ENCODE peak calls at places on chromosomes 4 and X, in ten cellular contexts. One of them, this sample, is unnamed.

GRCh38 chr4:94406668-94407437 is 44.9 kb upstream of the PDLIM5 start:
- DNase-seq in astrocyte: peak; percentile 65
- DNase-seq in colonic mucosa: peak; percentile 79
- DNase-seq in foreskin fibroblast: peak; percentile 65
- DNase-seq in pancreas: peak; percentile 57
- DNase-seq in neuronal stem cell: peak; percentile 61
- DNase-seq in lower leg skin: peak; percentile 81
- DNase-seq in tibial artery: peak; percentile 81
- DNase-seq in Peyer's patch: no peak
- DNase-seq in effector memory CD4-positive, alpha-beta T cell: peak; percentile 9
- DNase-seq in this sample: no peak

GRCh38 chrX:8743126-8743732 is 11.3 kb upstream of the ANOS1 start:
- DNase-seq in astrocyte: no peak
- DNase-seq in colonic mucosa: peak; percentile 68
- DNase-seq in foreskin fibroblast: no peak
- DNase-seq in pancreas: peak; percentile 70
- DNase-seq in neuronal stem cell: no peak
- DNase-seq in lower leg skin: no peak
- DNase-seq in tibial artery: peak; percentile 42
- DNase-seq in Peyer's patch: peak; percentile 53
- DNase-seq in effector memory CD4-positive, alpha-beta T cell: peak; percentile 27
- DNase-seq in this sample: no peak

GRCh38 chr4:57639566-57640328 is 529.6 kb upstream of the IGFBP7 start:
- DNase-seq in astrocyte: no peak
- DNase-seq in colonic mucosa: peak; percentile 27
- DNase-seq in foreskin fibroblast: no peak
- DNase-seq in pancreas: no peak
- DNase-seq in neuronal stem cell: no peak
- DNase-seq in lower leg skin: no peak
- DNase-seq in tibial artery: no peak
- DNase-seq in Peyer's patch: no peak
- DNase-seq in effector memory CD4-positive, alpha-beta T cell: no peak
- DNase-seq in this sample: no peak

GRCh38 chr4:152815078-152815477 is 35.3 kb downstream of the ARFIP1 start:
- DNase-seq in astrocyte: no peak
- DNase-seq in colonic mucosa: no peak
- DNase-seq in foreskin fibroblast: peak; percentile 46
- DNase-seq in pancreas: no peak
- DNase-seq in neuronal stem cell: no peak
- DNase-seq in lower leg skin: no peak
- DNase-seq in tibial artery: no peak
- DNase-seq in Peyer's patch: no peak
- DNase-seq in effector memory CD4-positive, alpha-beta T cell: no peak
- DNase-seq in this sample: no peak

GRCh38 chr4:82461710-82462109 is 31.3 kb downstream of the ENOPH1 start:
- DNase-seq in astrocyte: no peak
- DNase-seq in colonic mucosa: no peak
- DNase-seq in foreskin fibroblast: no peak
- DNase-seq in pancreas: no peak
- DNase-seq in neuronal stem cell: no peak
- DNase-seq in lower leg skin: no peak
- DNase-seq in tibial artery: no peak
- DNase-seq in Peyer's patch: no peak
- DNase-seq in effector memory CD4-positive, alpha-beta T cell: no peak
- DNase-seq in this sample: no peak

GRCh38 chr4:172393220-172393619 is 580.0 kb downstream of the GALNTL6 start:
- DNase-seq in astrocyte: no peak
- DNase-seq in colonic mucosa: no peak
- DNase-seq in foreskin fibroblast: no peak
- DNase-seq in pancreas: no peak
- DNase-seq in neuronal stem cell: no peak
- DNase-seq in lower leg skin: no peak
- DNase-seq in tibial artery: no peak
- DNase-seq in Peyer's patch: no peak
- DNase-seq in effector memory CD4-positive, alpha-beta T cell: no peak
- DNase-seq in this sample: no peak

GRCh38 chr4:182470215-182470614 is 227.0 kb downstream of the TENM3 start:
- DNase-seq in astrocyte: no peak
- DNase-seq in colonic mucosa: no peak
- DNase-seq in foreskin fibroblast: no peak
- DNase-seq in pancreas: no peak
- DNase-seq in neuronal stem cell: no peak
- DNase-seq in lower leg skin: no peak
- DNase-seq in tibial artery: no peak
- DNase-seq in Peyer's patch: no peak
- DNase-seq in effector memory CD4-positive, alpha-beta T cell: no peak
- DNase-seq in this sample: no peak

GRCh38 chr4:11548529-11549176 is 120.0 kb upstream of the HS3ST1 start:
- DNase-seq in astrocyte: peak; percentile 37
- DNase-seq in colonic mucosa: no peak
- DNase-seq in foreskin fibroblast: no peak
- DNase-seq in pancreas: no peak
- DNase-seq in neuronal stem cell: no peak
- DNase-seq in lower leg skin: no peak
- DNase-seq in tibial artery: no peak
- DNase-seq in Peyer's patch: no peak
- DNase-seq in effector memory CD4-positive, alpha-beta T cell: no peak
- DNase-seq in this sample: no peak

GRCh38 chrX:121356139-121356849 is 308.9 kb downstream of the GLUD2 start:
- DNase-seq in astrocyte: no peak
- DNase-seq in colonic mucosa: no peak
- DNase-seq in foreskin fibroblast: no peak
- DNase-seq in pancreas: no peak
- DNase-seq in neuronal stem cell: no peak
- DNase-seq in lower leg skin: no peak
- DNase-seq in tibial artery: no peak
- DNase-seq in Peyer's patch: no peak
- DNase-seq in effector memory CD4-positive, alpha-beta T cell: no peak
- DNase-seq in this sample: no peak

GRCh38 chrX:103573205-103573604 is 12.1 kb upstream of the TCEAL4 start:
- DNase-seq in astrocyte: no peak
- DNase-seq in colonic mucosa: no peak
- DNase-seq in foreskin fibroblast: no peak
- DNase-seq in pancreas: no peak
- DNase-seq in neuronal stem cell: no peak
- DNase-seq in lower leg skin: no peak
- DNase-seq in tibial artery: no peak
- DNase-seq in Peyer's patch: no peak
- DNase-seq in effector memory CD4-positive, alpha-beta T cell: no peak
- DNase-seq in this sample: no peak

GRCh38 chrX:1531106-1531890 is 5.7 kb downstream of the P2RY8 start:
- DNase-seq in astrocyte: no peak
- DNase-seq in colonic mucosa: no peak
- DNase-seq in foreskin fibroblast: no peak
- DNase-seq in pancreas: no peak
- DNase-seq in neuronal stem cell: no peak
- DNase-seq in lower leg skin: no peak
- DNase-seq in tibial artery: no peak
- DNase-seq in Peyer's patch: no peak
- DNase-seq in effector memory CD4-positive, alpha-beta T cell: peak; percentile 12
- DNase-seq in this sample: no peak

GRCh38 chrX:70141373-70141772 is 8.1 kb downstream of the IGBP1 start:
- DNase-seq in astrocyte: no peak
- DNase-seq in colonic mucosa: no peak
- DNase-seq in foreskin fibroblast: no peak
- DNase-seq in pancreas: no peak
- DNase-seq in neuronal stem cell: no peak
- DNase-seq in lower leg skin: no peak
- DNase-seq in tibial artery: no peak
- DNase-seq in Peyer's patch: no peak
- DNase-seq in effector memory CD4-positive, alpha-beta T cell: no peak
- DNase-seq in this sample: no peak

GRCh38 chrX:18668059-18668458 is 3.8 kb downstream of the RS1 start:
- DNase-seq in astrocyte: no peak
- DNase-seq in colonic mucosa: no peak
- DNase-seq in foreskin fibroblast: no peak
- DNase-seq in pancreas: no peak
- DNase-seq in neuronal stem cell: no peak
- DNase-seq in lower leg skin: no peak
- DNase-seq in tibial artery: no peak
- DNase-seq in Peyer's patch: no peak
- DNase-seq in effector memory CD4-positive, alpha-beta T cell: no peak
- DNase-seq in this sample: no peak

GRCh38 chrX:133880032-133880443 is 105.4 kb downstream of the GPC3 start:
- DNase-seq in astrocyte: no peak
- DNase-seq in colonic mucosa: no peak
- DNase-seq in foreskin fibroblast: no peak
- DNase-seq in pancreas: no peak
- DNase-seq in neuronal stem cell: no peak
- DNase-seq in lower leg skin: no peak
- DNase-seq in tibial artery: no peak
- DNase-seq in Peyer's patch: no peak
- DNase-seq in effector memory CD4-positive, alpha-beta T cell: no peak
- DNase-seq in this sample: no peak

GRCh38 chr4:135739354-135739753 is 1537.8 kb upstream of the PABPC4L start:
- DNase-seq in astrocyte: no peak
- DNase-seq in colonic mucosa: no peak
- DNase-seq in foreskin fibroblast: no peak
- DNase-seq in pancreas: no peak
- DNase-seq in neuronal stem cell: no peak
- DNase-seq in lower leg skin: no peak
- DNase-seq in tibial artery: no peak
- DNase-seq in Peyer's patch: no peak
- DNase-seq in effector memory CD4-positive, alpha-beta T cell: no peak
- DNase-seq in this sample: no peak

GRCh38 chrX:16239211-16239610 is 71.9 kb downstream of the MAGEB17 start:
- DNase-seq in astrocyte: peak; percentile 94
- DNase-seq in colonic mucosa: no peak
- DNase-seq in foreskin fibroblast: peak; percentile 53
- DNase-seq in pancreas: no peak
- DNase-seq in neuronal stem cell: no peak
- DNase-seq in lower leg skin: no peak
- DNase-seq in tibial artery: no peak
- DNase-seq in Peyer's patch: no peak
- DNase-seq in effector memory CD4-positive, alpha-beta T cell: no peak
- DNase-seq in this sample: no peak

GRCh38 chr4:101306764-101307615 is 40.3 kb downstream of the PPP3CA start:
- DNase-seq in astrocyte: peak; percentile 66
- DNase-seq in colonic mucosa: no peak
- DNase-seq in foreskin fibroblast: no peak
- DNase-seq in pancreas: no peak
- DNase-seq in neuronal stem cell: no peak
- DNase-seq in lower leg skin: no peak
- DNase-seq in tibial artery: no peak
- DNase-seq in Peyer's patch: no peak
- DNase-seq in effector memory CD4-positive, alpha-beta T cell: no peak
- DNase-seq in this sample: no peak

GRCh38 chr4:149914521-149915115 is 99.0 kb upstream of the IQCM start:
- DNase-seq in astrocyte: peak; percentile 44
- DNase-seq in colonic mucosa: peak; percentile 76
- DNase-seq in foreskin fibroblast: peak; percentile 26
- DNase-seq in pancreas: no peak
- DNase-seq in neuronal stem cell: peak; percentile 38
- DNase-seq in lower leg skin: no peak
- DNase-seq in tibial artery: no peak
- DNase-seq in Peyer's patch: no peak
- DNase-seq in effector memory CD4-positive, alpha-beta T cell: no peak
- DNase-seq in this sample: no peak

GRCh38 chr4:84530871-84531270 is 31.8 kb upstream of the NKX6-1 start:
- DNase-seq in astrocyte: peak; percentile 11
- DNase-seq in colonic mucosa: no peak
- DNase-seq in foreskin fibroblast: peak; percentile 21
- DNase-seq in pancreas: no peak
- DNase-seq in neuronal stem cell: no peak
- DNase-seq in lower leg skin: no peak
- DNase-seq in tibial artery: no peak
- DNase-seq in Peyer's patch: no peak
- DNase-seq in effector memory CD4-positive, alpha-beta T cell: no peak
- DNase-seq in this sample: no peak

GRCh38 chrX:101079223-101079622 is 544 bp downstream of the TMEM35A start:
- DNase-seq in astrocyte: no peak
- DNase-seq in colonic mucosa: peak; percentile 22
- DNase-seq in foreskin fibroblast: no peak
- DNase-seq in pancreas: no peak
- DNase-seq in neuronal stem cell: no peak
- DNase-seq in lower leg skin: no peak
- DNase-seq in tibial artery: no peak
- DNase-seq in Peyer's patch: no peak
- DNase-seq in effector memory CD4-positive, alpha-beta T cell: no peak
- DNase-seq in this sample: no peak
- H3K4me3 ChIP-seq in astrocyte: peak overlapping the region; percentile 69
- H3K4me3 ChIP-seq in colonic mucosa: peak overlapping the region; percentile 34
- H3K4me3 ChIP-seq in foreskin fibroblast: peak overlapping the region; percentile 58
- H3K4me3 ChIP-seq in pancreas: no peak overlapping the region
- H3K4me3 ChIP-seq in neuronal stem cell: peak overlapping the region; percentile 66
- H3K4me3 ChIP-seq in lower leg skin: no peak overlapping the region
- H3K4me3 ChIP-seq in tibial artery: peak overlapping the region; percentile 52
- H3K4me3 ChIP-seq in Peyer's patch: peak overlapping the region; percentile 25
- H3K4me3 ChIP-seq in effector memory CD4-positive, alpha-beta T cell: no peak overlapping the region
- H3K4me3 ChIP-seq in this sample: peak overlapping the region; percentile 56

DNA sequence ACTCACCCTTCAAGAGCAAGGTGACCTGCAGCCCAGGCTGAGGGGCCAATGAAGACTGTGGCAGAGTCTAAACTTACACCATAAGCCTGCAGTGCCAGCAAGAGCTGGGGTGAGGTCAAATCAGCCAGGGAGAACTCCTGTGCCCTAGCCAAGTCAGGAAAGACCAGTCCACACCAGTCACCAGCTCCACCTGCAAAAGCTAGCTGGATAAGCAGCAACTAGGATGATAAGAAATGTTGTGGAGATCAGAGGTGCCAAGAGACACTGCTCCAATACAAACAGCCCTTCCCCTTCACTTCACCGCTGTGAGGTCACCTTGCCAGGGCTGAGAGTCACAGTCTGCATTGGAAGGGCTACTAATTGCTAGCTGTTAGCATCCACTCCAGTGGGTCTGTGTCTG is 31.3 kb downstream of the NIPAL1 start:
- DNase-seq in astrocyte: no peak
- DNase-seq in colonic mucosa: peak; percentile 51
- DNase-seq in foreskin fibroblast: no peak
- DNase-seq in pancreas: peak; percentile 37
- DNase-seq in neuronal stem cell: no peak
- DNase-seq in lower leg skin: no peak
- DNase-seq in tibial artery: no peak
- DNase-seq in Peyer's patch: no peak
- DNase-seq in effector memory CD4-positive, alpha-beta T cell: no peak
- DNase-seq in this sample: no peak
- H3K4me3 ChIP-seq in astrocyte: no peak overlapping the region
- H3K4me3 ChIP-seq in colonic mucosa: no peak overlapping the region
- H3K4me3 ChIP-seq in foreskin fibroblast: no peak overlapping the region
- H3K4me3 ChIP-seq in pancreas: no peak overlapping the region
- H3K4me3 ChIP-seq in neuronal stem cell: no peak overlapping the region
- H3K4me3 ChIP-seq in lower leg skin: no peak overlapping the region
- H3K4me3 ChIP-seq in tibial artery: no peak overlapping the region
- H3K4me3 ChIP-seq in Peyer's patch: no peak overlapping the region
- H3K4me3 ChIP-seq in effector memory CD4-positive, alpha-beta T cell: no peak overlapping the region
- H3K4me3 ChIP-seq in this sample: no peak overlapping the region

GRCh38 chr4:121614136-121614535 is 82.6 kb downstream of the ANXA5 start:
- DNase-seq in astrocyte: no peak
- DNase-seq in colonic mucosa: no peak
- DNase-seq in foreskin fibroblast: no peak
- DNase-seq in pancreas: no peak
- DNase-seq in neuronal stem cell: no peak
- DNase-seq in lower leg skin: no peak
- DNase-seq in tibial artery: no peak
- DNase-seq in Peyer's patch: no peak
- DNase-seq in effector memory CD4-positive, alpha-beta T cell: no peak
- DNase-seq in this sample: no peak
- H3K4me3 ChIP-seq in astrocyte: no peak overlapping the region
- H3K4me3 ChIP-seq in colonic mucosa: no peak overlapping the region
- H3K4me3 ChIP-seq in foreskin fibroblast: no peak overlapping the region
- H3K4me3 ChIP-seq in pancreas: no peak overlapping the region
- H3K4me3 ChIP-seq in neuronal stem cell: no peak overlapping the region
- H3K4me3 ChIP-seq in lower leg skin: no peak overlapping the region
- H3K4me3 ChIP-seq in tibial artery: no peak overlapping the region
- H3K4me3 ChIP-seq in Peyer's patch: no peak overlapping the region
- H3K4me3 ChIP-seq in effector memory CD4-positive, alpha-beta T cell: no peak overlapping the region
- H3K4me3 ChIP-seq in this sample: no peak overlapping the region

GRCh38 chr4:120066182-120066524 is 495 bp downstream of the MAD2L1 start:
- DNase-seq in astrocyte: peak; percentile 58
- DNase-seq in colonic mucosa: no peak
- DNase-seq in foreskin fibroblast: no peak
- DNase-seq in pancreas: no peak
- DNase-seq in neuronal stem cell: no peak
- DNase-seq in lower leg skin: no peak
- DNase-seq in tibial artery: no peak
- DNase-seq in Peyer's patch: no peak
- DNase-seq in effector memory CD4-positive, alpha-beta T cell: no peak
- DNase-seq in this sample: no peak
- H3K4me3 ChIP-seq in astrocyte: peak overlapping the region; percentile 88
- H3K4me3 ChIP-seq in colonic mucosa: peak overlapping the region; percentile 48
- H3K4me3 ChIP-seq in foreskin fibroblast: peak overlapping the region; percentile 61
- H3K4me3 ChIP-seq in pancreas: peak overlapping the region; percentile 61
- H3K4me3 ChIP-seq in neuronal stem cell: peak overlapping the region; percentile 93
- H3K4me3 ChIP-seq in lower leg skin: peak overlapping the region; percentile 42
- H3K4me3 ChIP-seq in tibial artery: peak overlapping the region; percentile 69
- H3K4me3 ChIP-seq in Peyer's patch: peak overlapping the region; percentile 77
- H3K4me3 ChIP-seq in effector memory CD4-positive, alpha-beta T cell: peak overlapping the region; percentile 87
- H3K4me3 ChIP-seq in this sample: peak overlapping the region; percentile 84